ENCODE peak calls at places on chromosomes 12 and 14, in nine cellular contexts. P is Right ventricle myocardium superior; Q is myocyte; A is right cardiac atrium; J is testis; I is stimulated activated CD4-positive, alpha-beta T cell treated with anti-CD3 and anti-CD28 coated beads, TNF-alpha, amount 100 ng/mL, for 4 hours; U is WTC11; N is AG20443; M is NCI-H345. Y is an unnamed sample.

GRCh38 chr14:73755434-73756014 is 41.3 kb upstream of the PNMA1 start:
- DNase-seq in J (peak), U (no peak), P (no peak), A (peak), M (no peak), N (no peak), I (no peak), Q (peak), Y (peak)

GRCh38 chr14:37787879-37788494 is 192.6 kb downstream of the TTC6 start:
- DNase-seq in U (no peak), Q (no peak), I (no peak), J (no peak), P (no peak), A (no peak), N (no peak), M (no peak), Y (no peak)

GRCh38 chr12:49646871-49647270 is 23.5 kb downstream of the PRPF40B start:
- DNase-seq in N (no peak), P (no peak), M (no peak), U (no peak), J (no peak), Q (no peak), A (no peak), I (no peak), Y (no peak)

GRCh38 chr12:49283541-49284429 is 11.2 kb upstream of the PRPH start:
- DNase-seq in Q (peak), I (no peak), M (no peak), P (no peak), J (no peak), U (no peak), A (no peak), N (peak), Y (no peak)

GRCh38 chr14:35470775-35471174 is 63.2 kb upstream of the INSM2 start:
- DNase-seq in U (peak), P (no peak), A (no peak), Q (peak), I (no peak), J (no peak), M (no peak), N (peak), Y (no peak)

GRCh38 chr12:74021937-74022336 is 515.7 kb upstream of the ATXN7L3B start:
- DNase-seq in N (no peak), M (peak), J (peak), A (peak), I (no peak), Q (peak), P (peak), U (peak), Y (no peak)

GRCh38 chr14:52911904-52912303 is 38.9 kb downstream of the FERMT2 start:
- DNase-seq in N (no peak), M (no peak), U (no peak), Q (no peak), P (no peak), A (no peak), J (no peak), I (no peak), Y (no peak)

GRCh38 chr14:68561531-68562007 is 231.3 kb downstream of the ZFP36L1 start:
- DNase-seq in P (no peak), U (no peak), I (no peak), M (no peak), Q (no peak), N (no peak), J (no peak), A (no peak), Y (peak)